ENCODE peak calls at places on chromosomes 6 and 20, in seven cellular contexts. One of them, this sample, is unnamed.

GRCh38 chr20:57651977-57652864 is 32.0 kb upstream of the ZBP1 start:
- DNase-seq in AG09309: no peak
- DNase-seq in substantia nigra: no peak
- DNase-seq in uterus: peak
- DNase-seq in mammary epithelial cell: no peak
- DNase-seq in SHP77: no peak
- DNase-seq in naive thymus-derived CD4-positive, alpha-beta T cell: no peak
- DNase-seq in this sample: no peak

GRCh38 chr6:32761084-32761483 is 2.2 kb downstream of the HLA-DQB2 start:
- DNase-seq in AG09309: no peak
- DNase-seq in substantia nigra: no peak
- DNase-seq in uterus: no peak
- DNase-seq in mammary epithelial cell: no peak
- DNase-seq in SHP77: no peak
- DNase-seq in naive thymus-derived CD4-positive, alpha-beta T cell: no peak
- DNase-seq in this sample: no peak

GRCh38 chr6:135088818-135089809 is 34.5 kb upstream of the HBS1L start:
- DNase-seq in AG09309: peak
- DNase-seq in substantia nigra: no peak
- DNase-seq in uterus: no peak
- DNase-seq in mammary epithelial cell: peak
- DNase-seq in SHP77: peak
- DNase-seq in naive thymus-derived CD4-positive, alpha-beta T cell: peak
- DNase-seq in this sample: no peak

GRCh38 chr6:142400495-142400894 is 98.7 kb downstream of the ADGRG6 start:
- DNase-seq in AG09309: no peak
- DNase-seq in substantia nigra: no peak
- DNase-seq in uterus: no peak
- DNase-seq in mammary epithelial cell: no peak
- DNase-seq in SHP77: no peak
- DNase-seq in naive thymus-derived CD4-positive, alpha-beta T cell: no peak
- DNase-seq in this sample: no peak

GRCh38 chr20:63268256-63268655 is 4.4 kb upstream of the ARFGAP1 start:
- DNase-seq in AG09309: no peak
- DNase-seq in substantia nigra: no peak
- DNase-seq in uterus: no peak
- DNase-seq in mammary epithelial cell: no peak
- DNase-seq in SHP77: no peak
- DNase-seq in naive thymus-derived CD4-positive, alpha-beta T cell: no peak
- DNase-seq in this sample: no peak

GRCh38 chr6:56488281-56488680 is 154.4 kb downstream of the DST start:
- DNase-seq in AG09309: no peak
- DNase-seq in substantia nigra: no peak
- DNase-seq in uterus: no peak
- DNase-seq in mammary epithelial cell: no peak
- DNase-seq in SHP77: no peak
- DNase-seq in naive thymus-derived CD4-positive, alpha-beta T cell: no peak
- DNase-seq in this sample: no peak

GRCh38 chr6:70738028-70738427 is 70.3 kb downstream of the SMAP1 start:
- DNase-seq in AG09309: no peak
- DNase-seq in substantia nigra: no peak
- DNase-seq in uterus: no peak
- DNase-seq in mammary epithelial cell: no peak
- DNase-seq in SHP77: no peak
- DNase-seq in naive thymus-derived CD4-positive, alpha-beta T cell: no peak
- DNase-seq in this sample: no peak

GRCh38 chr6:136655251-136656014 is 105.2 kb upstream of the MAP7 start:
- DNase-seq in AG09309: no peak
- DNase-seq in substantia nigra: no peak
- DNase-seq in uterus: no peak
- DNase-seq in mammary epithelial cell: no peak
- DNase-seq in SHP77: no peak
- DNase-seq in naive thymus-derived CD4-positive, alpha-beta T cell: no peak
- DNase-seq in this sample: no peak

GRCh38 chr6:11585426-11586016 is 48.0 kb downstream of the TMEM170B start:
- DNase-seq in AG09309: no peak
- DNase-seq in substantia nigra: no peak
- DNase-seq in uterus: no peak
- DNase-seq in mammary epithelial cell: peak
- DNase-seq in SHP77: peak
- DNase-seq in naive thymus-derived CD4-positive, alpha-beta T cell: peak
- DNase-seq in this sample: no peak

GRCh38 chr6:149405823-149406765 is 6.0 kb downstream of the SUMO4 start:
- DNase-seq in AG09309: no peak
- DNase-seq in substantia nigra: no peak
- DNase-seq in uterus: no peak
- DNase-seq in mammary epithelial cell: peak
- DNase-seq in SHP77: no peak
- DNase-seq in naive thymus-derived CD4-positive, alpha-beta T cell: no peak
- DNase-seq in this sample: no peak